ENCODE peak calls at places on chromosome 1, in four cellular contexts. One of them, this sample, is unnamed.

GRCh38 chr1:197787056-197787455 is 11.8 kb upstream of the DENND1B start:
- DNase-seq in HTR-8/SVneo: no peak
- DNase-seq in T-helper 1 cell: no peak
- DNase-seq in RPMI8226: no peak
- DNase-seq in this sample: no peak

GRCh38 chr1:119351997-119352396 is 16.6 kb upstream of the HAO2 start:
- DNase-seq in HTR-8/SVneo: no peak
- DNase-seq in T-helper 1 cell: no peak
- DNase-seq in RPMI8226: no peak
- DNase-seq in this sample: no peak

GRCh38 chr1:18557621-18558465 is 72.8 kb upstream of the PAX7 start:
- DNase-seq in HTR-8/SVneo: no peak
- DNase-seq in T-helper 1 cell: no peak
- DNase-seq in RPMI8226: peak; percentile 59
- DNase-seq in this sample: no peak

GRCh38 chr1:147633759-147634158 is 36.6 kb downstream of the ACP6 start:
- DNase-seq in HTR-8/SVneo: no peak
- DNase-seq in T-helper 1 cell: no peak
- DNase-seq in RPMI8226: no peak
- DNase-seq in this sample: no peak

GRCh38 chr1:201870397-201870796 is 18.3 kb upstream of the SHISA4 start:
- DNase-seq in HTR-8/SVneo: no peak
- DNase-seq in T-helper 1 cell: no peak
- DNase-seq in RPMI8226: no peak
- DNase-seq in this sample: no peak

GRCh38 chr1:172793823-172794222 is 134.9 kb downstream of the FASLG start:
- DNase-seq in HTR-8/SVneo: no peak
- DNase-seq in T-helper 1 cell: no peak
- DNase-seq in RPMI8226: no peak
- DNase-seq in this sample: no peak

GRCh38 chr1:220368352-220369265 is 96.4 kb upstream of the RAB3GAP2 start:
- DNase-seq in HTR-8/SVneo: no peak
- DNase-seq in T-helper 1 cell: no peak
- DNase-seq in RPMI8226: no peak
- DNase-seq in this sample: no peak

GRCh38 chr1:235642021-235642942 is 7.3 kb downstream of the GNG4 start:
- DNase-seq in HTR-8/SVneo: peak; percentile 73
- DNase-seq in T-helper 1 cell: peak; percentile 36
- DNase-seq in RPMI8226: peak; percentile 95
- DNase-seq in this sample: peak; percentile 14

GRCh38 chr1:230891984-230892383 is 23.7 kb upstream of the C1orf198 start:
- DNase-seq in HTR-8/SVneo: no peak
- DNase-seq in T-helper 1 cell: no peak
- DNase-seq in RPMI8226: no peak
- DNase-seq in this sample: no peak

GRCh38 chr1:150162862-150163706 is 13.4 kb downstream of the PLEKHO1 start:
- DNase-seq in HTR-8/SVneo: peak; percentile 66
- DNase-seq in T-helper 1 cell: no peak
- DNase-seq in RPMI8226: no peak
- DNase-seq in this sample: no peak

This sample was measured in memory B cell.